ENCODE peak calls at places on chromosomes 1 and 21, in nine cellular contexts. W is IMR-90, Y is ovary, H is GM12878, O is body of pancreas, P is heart left ventricle, B is esophagus squamous epithelium, D is adrenal gland, M is NB4. N is an unnamed sample.

GRCh38 chr1:34268311-34269042 is 91.8 kb downstream of the C1orf94 start:
- DNase-seq in W (peak; percentile 4), Y (no peak), H (no peak), O (no peak), P (no peak), B (no peak), D (no peak), M (no peak), N (peak; percentile 57)

GRCh38 chr21:33924766-33925100 is 9.1 kb upstream of the ATP5PO start:
- DNase-seq in W (no peak), Y (no peak), H (no peak), O (no peak), P (no peak), B (no peak), D (no peak), M (peak; percentile 19), N (no peak)

GRCh38 chr1:31944205-31945089 is 6.3 kb upstream of the PTP4A2 start:
- DNase-seq in W (peak; percentile 87), Y (peak; percentile 93), H (peak; percentile 75), O (peak; percentile 65), P (peak; percentile 95), B (peak; percentile 78), D (peak; percentile 84), M (peak; percentile 96), N (peak; percentile 61)

GRCh38 chr1:22636369-22636768 is at the start of gene C1QA:
- DNase-seq in W (no peak), Y (no peak), H (no peak), O (peak; percentile 28), P (peak; percentile 86), B (no peak), D (peak; percentile 68), M (peak; percentile 54), N (no peak)

GRCh38 chr1:232568331-232568852 is 61.5 kb downstream of the SIPA1L2 start:
- DNase-seq in W (no peak), Y (no peak), H (no peak), O (no peak), P (no peak), B (no peak), D (no peak), M (no peak), N (no peak)

GRCh38 chr21:15034126-15034848 is 30.5 kb downstream of the NRIP1 start:
- DNase-seq in W (peak; percentile 72), Y (no peak), H (no peak), O (no peak), P (no peak), B (no peak), D (no peak), M (no peak), N (no peak)

GRCh38 chr1:183365676-183366075 is 52.5 kb downstream of the NMNAT2 start:
- DNase-seq in W (no peak), Y (no peak), H (no peak), O (no peak), P (no peak), B (no peak), D (no peak), M (no peak), N (peak; percentile 29)

GRCh38 chr21:45970674-45971486 is 10.7 kb upstream of the COL6A1 start:
- DNase-seq in W (peak; percentile 44), Y (peak; percentile 85), H (no peak), O (peak; percentile 65), P (peak; percentile 86), B (no peak), D (peak; percentile 54), M (peak; percentile 58), N (peak; percentile 82)

GRCh38 chr1:22412932-22413727 is 38.5 kb upstream of the ZBTB40 start:
- DNase-seq in W (peak; percentile 17), Y (no peak), H (no peak), O (peak; percentile 69), P (no peak), B (no peak), D (peak; percentile 70), M (no peak), N (no peak)

GRCh38 chr1:220950576-220950975 is 71.3 kb downstream of the HLX start:
- DNase-seq in W (no peak), Y (no peak), H (no peak), O (no peak), P (no peak), B (no peak), D (no peak), M (no peak), N (no peak)

GRCh38 chr1:152013664-152014237 is 20.1 kb upstream of the S100A10 start:
- DNase-seq in W (peak; percentile 56), Y (no peak), H (no peak), O (peak; percentile 61), P (no peak), B (no peak), D (peak; percentile 51), M (peak; percentile 73), N (no peak)

GRCh38 chr1:198186916-198187580 is 30.2 kb downstream of the NEK7 start:
- DNase-seq in W (peak; percentile 24), Y (no peak), H (no peak), O (no peak), P (no peak), B (no peak), D (no peak), M (no peak), N (no peak)

GRCh38 chr1:31116022-31116421 is 50.5 kb upstream of the PUM1 start:
- DNase-seq in W (no peak), Y (no peak), H (no peak), O (no peak), P (no peak), B (no peak), D (no peak), M (no peak), N (no peak)

DNA sequence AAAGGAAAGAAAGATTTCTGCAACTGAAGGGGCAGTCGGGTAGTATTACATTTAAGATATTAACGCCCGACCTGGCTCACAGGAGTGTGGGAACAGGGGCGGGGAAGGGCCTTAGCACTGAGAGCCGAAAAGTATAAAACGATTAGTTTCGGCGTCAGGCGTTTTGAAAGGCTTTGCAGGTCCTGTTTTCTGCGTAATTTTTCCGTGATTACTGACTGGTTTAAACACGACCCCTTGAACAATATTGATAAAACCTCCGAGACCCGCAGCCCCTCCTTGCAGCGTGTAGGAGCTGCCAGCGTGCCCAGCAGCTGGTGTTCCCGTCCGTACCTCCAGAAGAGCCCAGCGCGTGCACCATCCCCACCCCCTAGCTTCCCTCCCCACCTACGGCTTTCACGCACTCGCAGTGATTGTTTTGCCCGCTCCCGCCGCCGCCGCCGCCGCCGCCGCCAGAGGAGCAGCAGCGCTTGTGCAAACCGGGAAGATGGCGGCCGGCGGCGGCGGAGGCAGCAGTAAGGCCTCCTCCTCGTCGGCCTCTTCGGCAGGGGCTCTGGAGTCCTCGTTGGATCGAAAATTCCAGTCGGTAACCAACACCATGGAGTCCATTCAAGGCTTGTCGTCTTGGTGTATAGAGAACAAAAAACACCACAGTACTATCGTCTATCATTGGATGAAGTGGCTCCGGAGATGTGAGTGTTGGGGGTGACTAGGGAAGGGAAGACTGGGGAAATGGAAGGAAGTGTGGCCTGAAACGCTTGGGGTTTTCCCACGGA is 470 bp downstream of the RPRD2 start:
- DNase-seq in W (peak; percentile 66), Y (peak; percentile 79), H (no peak), O (peak; percentile 84), P (peak; percentile 89), B (no peak), D (peak; percentile 89), M (peak; percentile 85), N (peak; percentile 45)
- TF ChIP-seq POLR2A in W (peak; percentile 85), Y (no peak), H (peak; percentile 82), O (peak; percentile 53), P (no peak), B (no peak), D (peak; percentile 42), M (peak; percentile 17), N (peak; percentile 72)

GRCh38 chr1:24318988-24319863 is at the start of gene GRHL3:
- DNase-seq in W (no peak), Y (no peak), H (no peak), O (peak; percentile 78), P (no peak), B (no peak), D (no peak), M (no peak), N (no peak)
- TF ChIP-seq POLR2A in W (no peak), Y (no peak), H (no peak), O (no peak), P (no peak), B (no peak), D (no peak), M (no peak), N (no peak)

GRCh38 chr1:114511048-114511785 is at the start of gene TRIM33:
- DNase-seq in W (peak; percentile 94), Y (peak; percentile 89), H (peak; percentile 81), O (peak; percentile 93), P (peak; percentile 96), B (peak; percentile 62), D (peak; percentile 87), M (peak; percentile 96), N (peak; percentile 75)
- TF ChIP-seq POLR2A in W (peak; percentile 56), Y (peak; percentile 63), H (peak; percentile 85), O (peak; percentile 89), P (no peak), B (peak; percentile 22), D (peak; percentile 42), M (peak; percentile 96), N (peak; percentile 89)

GRCh38 chr1:20632386-20632785 is 872 bp upstream of the PINK1 start:
- DNase-seq in W (no peak), Y (no peak), H (no peak), O (no peak), P (no peak), B (no peak), D (no peak), M (no peak), N (no peak)

GRCh38 chr1:20634594-20635084 is 1.4 kb downstream of the PINK1 start:
- DNase-seq in W (peak; percentile 25), Y (no peak), H (no peak), O (peak; percentile 80), P (no peak), B (no peak), D (peak; percentile 93), M (peak; percentile 73), N (no peak)

GRCh38 chr1:20634065-20634593 is 871 bp downstream of the PINK1 start:
- DNase-seq in W (no peak), Y (no peak), H (peak; percentile 13), O (no peak), P (no peak), B (no peak), D (no peak), M (peak; percentile 46), N (no peak)

GRCh38 chr1:20630730-20631129 is 2.5 kb upstream of the PINK1 start:
- DNase-seq in W (no peak), Y (no peak), H (no peak), O (no peak), P (no peak), B (no peak), D (no peak), M (no peak), N (no peak)

DNA sequence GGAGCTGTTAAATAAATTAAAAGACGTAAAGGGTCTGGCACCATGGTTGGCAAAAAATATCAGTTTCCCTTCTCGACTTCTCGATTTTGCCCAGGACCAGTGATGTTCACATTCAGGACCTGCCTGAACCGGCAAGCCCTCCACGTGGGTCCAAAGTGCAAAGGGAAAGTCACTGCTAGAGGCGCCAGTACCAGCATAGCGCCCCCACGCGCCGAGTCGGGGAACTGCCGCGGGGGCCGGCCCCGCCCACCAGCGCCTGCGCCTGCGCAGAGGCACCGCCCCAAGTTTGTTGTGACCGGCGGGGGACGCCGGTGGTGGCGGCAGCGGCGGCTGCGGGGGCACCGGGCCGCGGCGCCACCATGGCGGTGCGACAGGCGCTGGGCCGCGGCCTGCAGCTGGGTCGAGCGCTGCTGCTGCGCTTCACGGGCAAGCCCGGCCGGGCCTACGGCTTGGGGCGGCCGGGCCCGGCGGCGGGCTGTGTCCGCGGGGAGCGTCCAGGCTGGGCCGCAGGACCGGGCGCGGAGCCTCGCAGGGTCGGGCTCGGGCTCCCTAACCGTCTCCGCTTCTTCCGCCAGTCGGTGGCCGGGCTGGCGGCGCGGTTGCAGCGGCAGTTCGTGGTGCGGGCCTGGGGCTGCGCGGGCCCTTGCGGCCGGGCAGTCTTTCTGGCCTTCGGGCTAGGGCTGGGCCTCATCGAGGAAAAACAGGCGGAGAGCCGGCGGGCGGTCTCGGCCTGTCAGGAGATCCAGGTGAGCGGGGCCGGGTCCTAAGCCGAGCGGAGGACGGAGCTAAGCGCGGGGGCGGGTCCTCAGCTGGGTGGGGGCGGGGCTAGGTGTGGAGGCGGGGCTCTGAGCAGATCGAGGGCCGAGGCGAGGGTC is at the start of gene PINK1:
- DNase-seq in W (peak; percentile 53), Y (peak; percentile 80), H (no peak), O (peak; percentile 85), P (peak; percentile 91), B (no peak), D (peak; percentile 85), M (peak; percentile 80), N (peak; percentile 54)
- TF ChIP-seq POLR2A in W (peak; percentile 36), Y (no peak), H (peak; percentile 49), O (peak; percentile 60), P (peak; percentile 31), B (peak; percentile 45), D (peak; percentile 91), M (peak; percentile 55), N (peak; percentile 41)

N was measured in H54.